ENCODE peak calls at places on chromosomes 13 and 19, in five cellular contexts. R, P, C, Y and E are unnamed samples.

GRCh38 chr13:110770678-110771077 is 57.2 kb downstream of the ING1 start:
- DNase-seq in R (no peak), P (no peak), C (no peak), Y (no peak), E (no peak)

GRCh38 chr13:79935121-79935520 is 405.8 kb downstream of the SPRY2 start:
- DNase-seq in R (no peak), P (no peak), C (no peak), Y (no peak), E (no peak)

GRCh38 chr13:19601749-19602725 is 31.4 kb upstream of the MPHOSPH8 start:
- DNase-seq in R (peak; percentile 69), P (peak; percentile 38), C (peak; percentile 58), Y (peak; percentile 63), E (no peak)

GRCh38 chr19:28884786-28885476 is 328.0 kb downstream of the UQCRFS1 start:
- DNase-seq in R (no peak), P (no peak), C (no peak), Y (no peak), E (no peak)

GRCh38 chr19:4578552-4579248 is 19.2 kb upstream of the SEMA6B start:
- DNase-seq in R (no peak), P (no peak), C (no peak), Y (no peak), E (no peak)

GRCh38 chr13:43546260-43546659 is 240.5 kb downstream of the ENOX1 start:
- DNase-seq in R (no peak), P (no peak), C (no peak), Y (no peak), E (no peak)

GRCh38 chr19:13118424-13119193 is 545 bp downstream of the NACC1 start:
- DNase-seq in R (peak; percentile 96), P (peak; percentile 38), C (peak; percentile 50), Y (peak; percentile 92), E (no peak)

GRCh38 chr13:28582225-28582891 is 76.6 kb upstream of the POMP start:
- DNase-seq in R (no peak), P (no peak), C (no peak), Y (peak; percentile 38), E (no peak)

GRCh38 chr13:79483302-79483701 is 2.3 kb downstream of the NDFIP2 start:
- DNase-seq in R (no peak), P (no peak), C (no peak), Y (no peak), E (no peak)

GRCh38 chr13:110485604-110486003 is 75.9 kb downstream of the RAB20 start:
- DNase-seq in R (peak; percentile 86), P (no peak), C (peak; percentile 91), Y (no peak), E (no peak)

GRCh38 chr19:511101-511841 is 4.0 kb downstream of the TPGS1 start:
- DNase-seq in R (peak; percentile 38), P (no peak), C (no peak), Y (no peak), E (no peak)

GRCh38 chr13:30305456-30305855 is 1.9 kb downstream of the KATNAL1 start:
- DNase-seq in R (no peak), P (no peak), C (no peak), Y (no peak), E (no peak)

GRCh38 chr19:17469092-17469370 is 1.3 kb upstream of the SLC27A1 start:
- DNase-seq in R (no peak), P (no peak), C (no peak), Y (no peak), E (no peak)

GRCh38 chr19:29478578-29479565 is 46.9 kb upstream of the VSTM2B start:
- DNase-seq in R (peak; percentile 90), P (peak; percentile 55), C (peak; percentile 13), Y (peak; percentile 51), E (no peak)

GRCh38 chr19:50417138-50417849 is 1.4 kb upstream of the SPIB start:
- DNase-seq in R (no peak), P (no peak), C (no peak), Y (no peak), E (no peak)

GRCh38 chr19:56597696-56598095 is 2.6 kb downstream of the ZNF71 start:
- DNase-seq in R (no peak), P (no peak), C (no peak), Y (no peak), E (no peak)
- TF ChIP-seq ESRRA in R (no peak), P (no peak), C (no peak), Y (no peak), E (no peak)

GRCh38 chr19:46480409-46480808 is 9.0 kb upstream of the PNMA8A start:
- DNase-seq in R (no peak), P (no peak), C (no peak), Y (no peak), E (no peak)
- TF ChIP-seq ESRRA in R (no peak), P (no peak), C (no peak), Y (no peak), E (no peak)

DNA sequence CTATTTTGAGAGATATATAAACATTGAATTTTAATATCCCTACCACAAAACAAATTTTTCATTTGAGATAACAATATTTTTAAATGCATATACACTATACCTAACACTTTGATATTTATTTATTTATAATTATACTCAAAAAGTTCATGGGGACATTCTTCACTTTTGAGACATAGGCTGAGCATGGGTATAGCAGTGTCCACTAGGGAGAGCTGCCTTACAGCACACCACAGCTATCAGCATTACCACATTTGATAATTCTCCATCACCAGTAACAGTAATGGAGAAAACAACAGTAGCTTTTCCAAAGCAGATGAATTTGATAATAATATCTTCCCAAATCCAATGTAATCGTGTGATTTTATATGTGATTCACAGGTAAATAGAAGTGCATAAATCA is 626.1 kb downstream of the DACH1 start:
- DNase-seq in R (no peak), P (no peak), C (no peak), Y (no peak), E (no peak)
- TF ChIP-seq ESRRA in R (no peak), P (no peak), C (no peak), Y (no peak), E (no peak)

GRCh38 chr13:112783946-112784500 is 94.2 kb downstream of the ATP11A start:
- DNase-seq in R (peak; percentile 15), P (no peak), C (no peak), Y (no peak), E (no peak)
- TF ChIP-seq ESRRA in R (no peak), P (no peak), C (no peak), Y (no peak), E (no peak)

DNA sequence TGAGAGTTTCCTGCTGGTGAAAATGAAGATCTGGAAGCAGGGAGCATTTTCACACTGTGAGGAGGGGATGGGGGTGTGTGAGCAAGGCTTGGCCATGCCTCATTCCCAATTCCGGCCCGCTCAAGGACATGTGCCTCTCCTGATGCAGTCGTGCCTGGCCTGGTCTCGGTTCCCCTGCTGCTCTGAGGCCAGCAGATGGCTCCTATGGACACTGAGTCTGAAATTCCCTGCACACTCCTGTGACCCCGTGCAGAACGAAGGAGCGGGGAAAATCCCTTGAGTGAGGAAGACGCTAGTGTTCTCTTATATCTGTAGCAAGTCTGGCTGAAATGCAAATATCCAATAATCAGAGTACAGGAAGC is 363 bp upstream of the ZNF763 start:
- DNase-seq in R (peak; percentile 42), P (no peak), C (peak; percentile 17), Y (no peak), E (no peak)
- TF ChIP-seq ESRRA in R (no peak), P (no peak), C (no peak), Y (no peak), E (no peak)

GRCh38 chr13:36814465-36814864 is 4.6 kb upstream of the RFXAP start:
- DNase-seq in R (no peak), P (no peak), C (no peak), Y (no peak), E (no peak)
- TF ChIP-seq ESRRA in R (no peak), P (no peak), C (no peak), Y (no peak), E (no peak)

DNA sequence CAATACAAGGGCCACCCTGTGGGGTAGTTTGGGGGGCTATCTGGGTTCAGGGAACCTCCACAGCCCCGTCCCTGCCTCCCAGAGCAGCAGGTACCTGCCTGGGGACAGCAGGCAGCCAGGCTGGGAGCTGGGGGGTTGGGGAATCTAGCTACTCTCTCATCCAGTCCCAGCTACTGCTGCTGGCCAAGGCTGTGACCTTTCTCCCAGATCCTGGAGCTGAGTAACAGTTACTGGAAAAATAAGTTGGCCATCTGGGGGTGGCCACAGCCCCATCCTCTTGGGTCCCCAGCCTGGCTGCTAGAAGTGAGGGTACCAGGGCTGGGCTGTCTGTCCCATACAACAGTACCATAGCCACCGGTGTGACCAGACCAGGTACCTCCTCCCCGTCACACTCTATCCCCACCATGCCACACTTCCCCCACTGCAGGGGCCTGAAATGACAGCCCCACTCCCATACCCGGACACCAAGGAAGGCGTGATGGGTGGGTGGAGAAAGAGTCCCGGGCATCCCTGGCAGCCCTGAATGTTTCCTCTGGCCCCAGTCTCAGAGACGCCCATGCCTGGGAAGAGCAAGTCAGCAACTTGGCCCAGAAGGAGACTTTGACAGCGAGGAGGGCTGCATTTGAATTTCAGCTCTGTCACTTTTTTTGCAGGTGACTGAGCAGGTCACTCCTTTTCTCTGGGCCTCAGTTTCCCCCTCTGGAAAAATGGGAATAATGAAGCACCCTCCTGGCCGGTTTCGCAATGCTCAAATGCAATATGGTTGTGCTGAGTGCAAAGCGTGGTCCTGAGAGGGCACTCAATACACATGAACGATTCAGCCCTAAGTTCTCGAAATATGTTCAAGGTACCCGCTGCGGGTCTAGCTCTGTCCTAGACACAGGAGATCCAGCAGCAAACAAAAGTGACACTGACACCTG is 30.7 kb upstream of the NFIC start:
- DNase-seq in R (no peak), P (no peak), C (no peak), Y (no peak), E (no peak)
- TF ChIP-seq ESRRA in R (no peak), P (no peak), C (no peak), Y (no peak), E (no peak)